ENCODE peak calls at places on chromosomes 13 and 19, in six cellular contexts. One of them, this sample, is unnamed.

GRCh38 chr13:77000475-77000874 is 8.6 kb downstream of the CLN5 start:
- DNase-seq in breast epithelium: no peak
- DNase-seq in stomach: no peak
- DNase-seq in ovary: no peak
- DNase-seq in A549: no peak
- DNase-seq in body of pancreas: no peak
- DNase-seq in this sample: no peak

GRCh38 chr13:38941353-38941945 is 49.2 kb downstream of the STOML3 start:
- DNase-seq in stomach: no peak
- DNase-seq in ovary: no peak
- DNase-seq in A549: no peak
- DNase-seq in body of pancreas: no peak
- DNase-seq in breast epithelium: no peak
- DNase-seq in this sample: no peak

GRCh38 chr13:104196611-104197010 is 1130.4 kb upstream of the SLC10A2 start:
- DNase-seq in A549: no peak
- DNase-seq in body of pancreas: no peak
- DNase-seq in breast epithelium: no peak
- DNase-seq in ovary: no peak
- DNase-seq in stomach: no peak
- DNase-seq in this sample: no peak

GRCh38 chr13:42101821-42102580 is 53.6 kb downstream of the DGKH start:
- DNase-seq in stomach: no peak
- DNase-seq in A549: no peak
- DNase-seq in body of pancreas: peak
- DNase-seq in ovary: no peak
- DNase-seq in breast epithelium: no peak
- DNase-seq in this sample: no peak

GRCh38 chr13:71290963-71291937 is 575.8 kb downstream of the DACH1 start:
- DNase-seq in breast epithelium: no peak
- DNase-seq in A549: peak
- DNase-seq in body of pancreas: peak
- DNase-seq in ovary: peak
- DNase-seq in stomach: no peak
- DNase-seq in this sample: no peak

GRCh38 chr13:24217601-24218281 is 57.2 kb downstream of the SPATA13 start:
- DNase-seq in ovary: no peak
- DNase-seq in breast epithelium: no peak
- DNase-seq in body of pancreas: peak
- DNase-seq in stomach: peak
- DNase-seq in A549: peak
- DNase-seq in this sample: no peak

GRCh38 chr13:64165826-64166225 is 2750.2 kb upstream of the PCDH20 start:
- DNase-seq in ovary: no peak
- DNase-seq in body of pancreas: no peak
- DNase-seq in A549: no peak
- DNase-seq in stomach: no peak
- DNase-seq in breast epithelium: no peak
- DNase-seq in this sample: no peak

GRCh38 chr13:75749407-75749806 is 113.3 kb downstream of the LMO7 start:
- DNase-seq in ovary: no peak
- DNase-seq in A549: no peak
- DNase-seq in body of pancreas: no peak
- DNase-seq in stomach: no peak
- DNase-seq in breast epithelium: no peak
- DNase-seq in this sample: peak

GRCh38 chr19:42422576-42423461 is 4.4 kb downstream of the LIPE start:
- DNase-seq in ovary: no peak
- DNase-seq in stomach: no peak
- DNase-seq in A549: no peak
- DNase-seq in breast epithelium: no peak
- DNase-seq in body of pancreas: no peak
- DNase-seq in this sample: no peak

GRCh38 chr19:8163781-8164180 is 14.4 kb upstream of the FBN3 start:
- DNase-seq in ovary: no peak
- DNase-seq in breast epithelium: no peak
- DNase-seq in A549: no peak
- DNase-seq in stomach: no peak
- DNase-seq in body of pancreas: no peak
- DNase-seq in this sample: no peak

GRCh38 chr19:4064551-4065260 is 2.0 kb downstream of the ZBTB7A start:
- DNase-seq in A549: no peak
- DNase-seq in body of pancreas: peak
- DNase-seq in stomach: peak
- DNase-seq in breast epithelium: no peak
- DNase-seq in ovary: peak
- DNase-seq in this sample: no peak

GRCh38 chr19:47280183-47280797 is 5.6 kb downstream of the INAFM1 start:
- DNase-seq in breast epithelium: no peak
- DNase-seq in stomach: peak
- DNase-seq in A549: peak
- DNase-seq in ovary: no peak
- DNase-seq in body of pancreas: no peak
- DNase-seq in this sample: no peak

GRCh38 chr13:31046711-31047279 is 114.3 kb downstream of the TEX26 start:
- DNase-seq in ovary: peak
- DNase-seq in stomach: no peak
- DNase-seq in breast epithelium: no peak
- DNase-seq in A549: no peak
- DNase-seq in body of pancreas: no peak
- DNase-seq in this sample: no peak

GRCh38 chr13:94122300-94122699 is 357.2 kb downstream of the DCT start:
- DNase-seq in A549: no peak
- DNase-seq in ovary: no peak
- DNase-seq in body of pancreas: no peak
- DNase-seq in breast epithelium: no peak
- DNase-seq in stomach: no peak
- DNase-seq in this sample: no peak

GRCh38 chr13:94120878-94121277 is 358.6 kb downstream of the DCT start:
- DNase-seq in ovary: no peak
- DNase-seq in A549: no peak
- DNase-seq in breast epithelium: no peak
- DNase-seq in body of pancreas: no peak
- DNase-seq in stomach: no peak
- DNase-seq in this sample: no peak

GRCh38 chr13:94121686-94122085 is 357.8 kb downstream of the DCT start:
- DNase-seq in ovary: no peak
- DNase-seq in body of pancreas: no peak
- DNase-seq in breast epithelium: no peak
- DNase-seq in stomach: no peak
- DNase-seq in A549: no peak
- DNase-seq in this sample: peak

GRCh38 chr13:94123543-94123942 is 355.9 kb downstream of the DCT start:
- DNase-seq in body of pancreas: no peak
- DNase-seq in stomach: no peak
- DNase-seq in ovary: no peak
- DNase-seq in breast epithelium: no peak
- DNase-seq in A549: no peak
- DNase-seq in this sample: no peak

DNA sequence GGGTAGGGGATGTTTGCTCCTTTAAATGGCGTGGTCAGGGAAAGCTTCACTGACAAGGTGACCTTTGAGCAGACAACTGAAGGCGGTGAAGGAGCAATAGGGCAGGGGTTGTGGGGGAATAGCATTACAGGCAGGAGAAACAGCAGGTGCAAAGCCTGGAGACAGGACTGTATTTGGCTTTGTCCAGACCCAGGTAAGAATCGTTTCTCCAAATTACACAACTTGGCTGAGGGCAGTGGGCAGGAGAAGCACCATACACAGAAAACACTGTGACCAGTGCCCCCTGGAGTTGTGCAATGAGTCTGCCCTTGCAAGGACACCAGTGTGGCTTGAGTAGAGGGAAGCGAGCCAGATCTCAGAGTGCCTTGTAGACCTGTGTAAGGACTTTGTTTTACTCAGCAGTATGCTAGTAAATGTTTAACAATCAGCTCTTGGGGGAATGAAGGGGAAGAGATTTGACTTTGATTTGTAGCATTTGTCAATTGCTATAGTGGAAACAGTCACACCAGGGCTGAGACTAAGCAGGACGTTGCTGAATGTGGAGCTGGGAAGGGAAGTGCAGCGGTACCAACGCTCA is 360.0 kb downstream of the DCT start:
- DNase-seq in ovary: no peak
- DNase-seq in A549: no peak
- DNase-seq in stomach: peak
- DNase-seq in body of pancreas: peak
- DNase-seq in breast epithelium: no peak
- DNase-seq in this sample: no peak
- TF ChIP-seq POLR2A in ovary: no peak
- TF ChIP-seq POLR2A in A549: no peak
- TF ChIP-seq POLR2A in stomach: no peak
- TF ChIP-seq POLR2A in body of pancreas: no peak
- TF ChIP-seq POLR2A in breast epithelium: no peak
- TF ChIP-seq POLR2A in this sample: no peak

DNA sequence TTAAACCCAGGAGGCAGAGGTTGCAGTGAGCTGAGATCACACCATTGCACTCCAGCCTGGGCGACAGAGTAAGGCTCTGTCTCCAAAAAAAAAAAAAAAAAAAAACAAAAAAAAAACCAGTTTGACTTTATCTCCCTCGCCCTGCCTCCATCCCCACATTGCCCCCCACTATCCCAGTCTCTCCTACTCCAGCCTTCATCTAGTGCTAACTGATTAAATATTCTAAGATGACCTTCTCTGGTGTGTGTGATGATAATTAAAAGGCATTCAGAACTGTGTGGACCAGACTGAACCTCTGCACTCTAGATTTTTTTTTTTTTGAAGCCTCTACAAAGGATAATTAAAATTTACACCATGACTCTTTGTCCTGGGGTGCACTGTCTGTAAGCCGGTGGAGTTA is 6.0 kb upstream of the DLL3 start:
- DNase-seq in stomach: no peak
- DNase-seq in breast epithelium: no peak
- DNase-seq in ovary: no peak
- DNase-seq in A549: no peak
- DNase-seq in body of pancreas: no peak
- DNase-seq in this sample: no peak
- TF ChIP-seq POLR2A in stomach: no peak
- TF ChIP-seq POLR2A in breast epithelium: no peak
- TF ChIP-seq POLR2A in ovary: no peak
- TF ChIP-seq POLR2A in A549: no peak
- TF ChIP-seq POLR2A in body of pancreas: no peak
- TF ChIP-seq POLR2A in this sample: no peak

GRCh38 chr13:41059896-41060722 is 1.2 kb upstream of the WBP4 start:
- DNase-seq in A549: peak
- DNase-seq in body of pancreas: peak
- DNase-seq in breast epithelium: peak
- DNase-seq in ovary: peak
- DNase-seq in stomach: peak
- DNase-seq in this sample: peak

GRCh38 chr13:41060723-41061074 is 610 bp upstream of the WBP4 start:
- DNase-seq in stomach: peak
- DNase-seq in breast epithelium: peak
- DNase-seq in body of pancreas: peak
- DNase-seq in ovary: peak
- DNase-seq in A549: peak
- DNase-seq in this sample: no peak

GRCh38 chr13:41059466-41059865 is 1.8 kb upstream of the WBP4 start:
- DNase-seq in breast epithelium: no peak
- DNase-seq in ovary: no peak
- DNase-seq in stomach: no peak
- DNase-seq in body of pancreas: no peak
- DNase-seq in A549: no peak
- DNase-seq in this sample: no peak

GRCh38 chr13:41061914-41062837 is 867 bp downstream of the WBP4 start:
- DNase-seq in breast epithelium: no peak
- DNase-seq in stomach: no peak
- DNase-seq in body of pancreas: no peak
- DNase-seq in A549: no peak
- DNase-seq in ovary: no peak
- DNase-seq in this sample: no peak

DNA sequence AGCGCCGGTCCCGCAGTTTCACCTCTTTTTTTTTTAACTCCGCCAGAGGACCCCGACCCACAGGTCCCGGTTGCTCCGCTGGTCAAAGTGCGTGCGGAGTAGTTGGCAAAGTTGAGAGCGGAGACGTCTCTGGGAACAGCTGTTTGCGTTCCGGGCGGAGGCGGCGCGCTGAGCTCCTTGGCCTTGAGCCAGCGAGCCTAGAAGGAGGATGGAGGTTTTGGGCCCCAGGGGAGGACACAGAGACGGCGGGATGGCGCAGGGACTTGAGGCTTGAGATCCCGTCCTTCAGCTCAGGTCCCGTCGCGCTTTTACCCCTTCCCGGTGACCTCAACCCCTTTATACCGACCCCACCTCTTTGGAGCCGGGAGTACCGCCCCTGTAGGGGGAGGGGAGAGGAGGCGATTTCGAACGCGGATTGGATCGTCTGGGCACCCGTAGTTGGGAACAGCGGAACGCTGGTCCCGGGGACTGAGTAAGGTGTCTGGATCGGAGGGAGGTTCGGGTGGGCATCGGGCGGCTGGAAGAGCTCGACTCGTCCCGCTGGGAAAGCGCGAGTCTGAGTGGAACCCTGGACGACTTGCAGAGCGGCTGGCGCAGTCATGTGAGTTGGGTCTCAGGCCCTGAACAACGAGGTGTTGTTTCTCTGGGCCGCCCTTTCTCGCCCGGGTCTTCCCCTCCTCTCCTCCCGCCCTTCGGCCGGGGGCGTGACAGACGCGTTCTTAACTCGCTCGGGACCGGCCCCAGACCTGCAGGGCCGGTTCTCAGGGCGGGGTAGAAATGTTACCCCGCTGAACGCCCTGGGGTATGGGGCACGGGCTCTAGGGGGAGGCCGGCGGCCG is at the start of gene WBP4:
- DNase-seq in ovary: peak
- DNase-seq in breast epithelium: peak
- DNase-seq in A549: peak
- DNase-seq in body of pancreas: peak
- DNase-seq in stomach: peak
- DNase-seq in this sample: peak
- TF ChIP-seq POLR2A in ovary: peak
- TF ChIP-seq POLR2A in breast epithelium: peak
- TF ChIP-seq POLR2A in A549: peak
- TF ChIP-seq POLR2A in body of pancreas: peak
- TF ChIP-seq POLR2A in stomach: no peak
- TF ChIP-seq POLR2A in this sample: peak

GRCh38 chr19:2329528-2329927 is 1.0 kb downstream of the SPPL2B start:
- DNase-seq in breast epithelium: no peak
- DNase-seq in stomach: no peak
- DNase-seq in body of pancreas: no peak
- DNase-seq in A549: no peak
- DNase-seq in ovary: no peak
- DNase-seq in this sample: no peak

GRCh38 chr19:2326699-2327360 is 1.6 kb downstream of the LSM7 start:
- DNase-seq in body of pancreas: no peak
- DNase-seq in stomach: no peak
- DNase-seq in ovary: no peak
- DNase-seq in A549: no peak
- DNase-seq in breast epithelium: no peak
- DNase-seq in this sample: no peak

GRCh38 chr19:2328401-2329161 is at the start of the genes LSM7 and SPPL2B:
- DNase-seq in ovary: peak
- DNase-seq in body of pancreas: peak
- DNase-seq in stomach: peak
- DNase-seq in A549: peak
- DNase-seq in breast epithelium: peak
- DNase-seq in this sample: peak

GRCh38 chr19:2329162-2329505 is 650 bp downstream of the SPPL2B start:
- DNase-seq in breast epithelium: no peak
- DNase-seq in A549: no peak
- DNase-seq in stomach: no peak
- DNase-seq in body of pancreas: no peak
- DNase-seq in ovary: no peak
- DNase-seq in this sample: peak

GRCh38 chr19:2327773-2328400 is 499 bp downstream of the LSM7 start:
- DNase-seq in body of pancreas: no peak
- DNase-seq in ovary: no peak
- DNase-seq in A549: no peak
- DNase-seq in breast epithelium: no peak
- DNase-seq in stomach: peak
- DNase-seq in this sample: peak
- TF ChIP-seq POLR2A in body of pancreas: no peak
- TF ChIP-seq POLR2A in ovary: no peak
- TF ChIP-seq POLR2A in A549: no peak
- TF ChIP-seq POLR2A in breast epithelium: no peak
- TF ChIP-seq POLR2A in stomach: no peak
- TF ChIP-seq POLR2A in this sample: no peak